ENCODE peak calls at places on chromosome X, in six cellular contexts. One of them, this sample, is unnamed. For H3K4me1, the result is how much of the 10 kb centered on the place peaks cover.

GRCh38 chrX:74284391-74284952 is 19.5 kb upstream of the ZCCHC13 start:
- DNase-seq in MM.1S: no peak
- DNase-seq in fibroblast of lung: no peak
- DNase-seq in mesendoderm: no peak
- DNase-seq in GM23248: no peak
- DNase-seq in neural progenitor cell: no peak
- DNase-seq in this sample: no peak

GRCh38 chrX:105173071-105173470 is 47.4 kb downstream of the TEX13A start:
- DNase-seq in MM.1S: no peak
- DNase-seq in fibroblast of lung: no peak
- DNase-seq in mesendoderm: no peak
- DNase-seq in GM23248: no peak
- DNase-seq in neural progenitor cell: no peak
- DNase-seq in this sample: no peak

GRCh38 chrX:123833387-123833786 is 26.5 kb upstream of the XIAP start:
- DNase-seq in MM.1S: peak
- DNase-seq in fibroblast of lung: peak
- DNase-seq in mesendoderm: peak
- DNase-seq in GM23248: peak
- DNase-seq in neural progenitor cell: peak
- DNase-seq in this sample: peak

GRCh38 chrX:139739138-139739537 is 31.2 kb upstream of the MCF2 start:
- DNase-seq in MM.1S: peak
- DNase-seq in fibroblast of lung: peak
- DNase-seq in mesendoderm: no peak
- DNase-seq in GM23248: peak
- DNase-seq in neural progenitor cell: no peak
- DNase-seq in this sample: no peak

GRCh38 chrX:129496625-129497024 is 26.7 kb downstream of the SMARCA1 start:
- DNase-seq in MM.1S: no peak
- DNase-seq in fibroblast of lung: peak
- DNase-seq in mesendoderm: no peak
- DNase-seq in GM23248: peak
- DNase-seq in neural progenitor cell: no peak
- DNase-seq in this sample: no peak

GRCh38 chrX:5595570-5595969 is 633.1 kb downstream of the NLGN4X start:
- DNase-seq in MM.1S: no peak
- DNase-seq in fibroblast of lung: no peak
- DNase-seq in mesendoderm: no peak
- DNase-seq in GM23248: no peak
- DNase-seq in neural progenitor cell: no peak
- DNase-seq in this sample: no peak

GRCh38 chrX:100625985-100626491 is 10.6 kb downstream of the TSPAN6 start:
- DNase-seq in MM.1S: peak
- DNase-seq in fibroblast of lung: peak
- DNase-seq in mesendoderm: no peak
- DNase-seq in GM23248: no peak
- DNase-seq in neural progenitor cell: no peak
- DNase-seq in this sample: no peak

GRCh38 chrX:118823263-118824172 is at the start of gene ZCCHC12:
- DNase-seq in MM.1S: peak
- DNase-seq in fibroblast of lung: peak
- DNase-seq in mesendoderm: peak
- DNase-seq in GM23248: peak
- DNase-seq in neural progenitor cell: peak
- DNase-seq in this sample: no peak

GRCh38 chrX:9682456-9682855 is 83.2 kb downstream of the GPR143 start:
- DNase-seq in MM.1S: no peak
- DNase-seq in fibroblast of lung: peak
- DNase-seq in mesendoderm: peak
- DNase-seq in GM23248: no peak
- DNase-seq in neural progenitor cell: peak
- DNase-seq in this sample: no peak

GRCh38 chrX:139831689-139832456 is 101.0 kb downstream of the ATP11C start:
- DNase-seq in MM.1S: peak
- DNase-seq in fibroblast of lung: peak
- DNase-seq in mesendoderm: peak
- DNase-seq in GM23248: peak
- DNase-seq in neural progenitor cell: peak
- DNase-seq in this sample: no peak

GRCh38 chrX:105653891-105654290 is 168.4 kb upstream of the NRK start:
- DNase-seq in MM.1S: no peak
- DNase-seq in fibroblast of lung: peak
- DNase-seq in mesendoderm: no peak
- DNase-seq in GM23248: no peak
- DNase-seq in neural progenitor cell: no peak
- DNase-seq in this sample: no peak

GRCh38 chrX:21355831-21356230 is 18.4 kb upstream of the CNKSR2 start:
- DNase-seq in MM.1S: no peak
- DNase-seq in fibroblast of lung: no peak
- DNase-seq in mesendoderm: no peak
- DNase-seq in GM23248: no peak
- DNase-seq in neural progenitor cell: no peak
- DNase-seq in this sample: no peak

GRCh38 chrX:139170526-139171173 is 359.9 kb upstream of the F9 start:
- DNase-seq in MM.1S: no peak
- DNase-seq in fibroblast of lung: no peak
- DNase-seq in mesendoderm: no peak
- DNase-seq in GM23248: no peak
- DNase-seq in neural progenitor cell: no peak
- DNase-seq in this sample: no peak

GRCh38 chrX:20217279-20217678 is 49.4 kb downstream of the RPS6KA3 start:
- DNase-seq in MM.1S: no peak
- DNase-seq in fibroblast of lung: peak
- DNase-seq in mesendoderm: no peak
- DNase-seq in GM23248: peak
- DNase-seq in neural progenitor cell: no peak
- DNase-seq in this sample: no peak

GRCh38 chrX:70033348-70033747 is 16.4 kb downstream of the AWAT2 start:
- DNase-seq in MM.1S: no peak
- DNase-seq in fibroblast of lung: no peak
- DNase-seq in mesendoderm: peak
- DNase-seq in GM23248: peak
- DNase-seq in neural progenitor cell: peak
- DNase-seq in this sample: peak

GRCh38 chrX:10028283-10029104 is 61.3 kb downstream of the CLDN34 start:
- DNase-seq in MM.1S: peak
- DNase-seq in fibroblast of lung: no peak
- DNase-seq in mesendoderm: no peak
- DNase-seq in GM23248: no peak
- DNase-seq in neural progenitor cell: no peak
- DNase-seq in this sample: no peak

GRCh38 chrX:101658661-101659477 is 781 bp downstream of the ARMCX2 start:
- DNase-seq in MM.1S: peak
- DNase-seq in fibroblast of lung: peak
- DNase-seq in mesendoderm: peak
- DNase-seq in GM23248: peak
- DNase-seq in neural progenitor cell: peak
- DNase-seq in this sample: no peak

GRCh38 chrX:140572724-140573123 is 67.9 kb upstream of the SOX3 start:
- DNase-seq in MM.1S: peak
- DNase-seq in fibroblast of lung: peak
- DNase-seq in mesendoderm: peak
- DNase-seq in GM23248: peak
- DNase-seq in neural progenitor cell: peak
- DNase-seq in this sample: peak

GRCh38 chrX:2384486-2384885 is 116.3 kb downstream of the DHRSX start:
- DNase-seq in MM.1S: no peak
- DNase-seq in fibroblast of lung: no peak
- DNase-seq in mesendoderm: no peak
- DNase-seq in GM23248: no peak
- DNase-seq in neural progenitor cell: no peak
- DNase-seq in this sample: no peak

GRCh38 chrX:48520976-48521352 is 644 bp upstream of the EBP start:
- DNase-seq in MM.1S: no peak
- DNase-seq in fibroblast of lung: no peak
- DNase-seq in mesendoderm: peak
- DNase-seq in GM23248: no peak
- DNase-seq in neural progenitor cell: no peak
- DNase-seq in this sample: no peak

GRCh38 chrX:136209016-136209738 is 42.0 kb downstream of the MAP7D3 start:
- DNase-seq in MM.1S: peak
- DNase-seq in fibroblast of lung: peak
- DNase-seq in mesendoderm: peak
- DNase-seq in GM23248: peak
- DNase-seq in neural progenitor cell: peak
- DNase-seq in this sample: peak

GRCh38 chrX:69152398-69152797 is 12.9 kb downstream of the PJA1 start:
- DNase-seq in MM.1S: no peak
- DNase-seq in fibroblast of lung: no peak
- DNase-seq in mesendoderm: no peak
- DNase-seq in GM23248: peak
- DNase-seq in neural progenitor cell: no peak
- DNase-seq in this sample: no peak

GRCh38 chrX:85244411-85245210 is 820 bp downstream of the ZNF711 start:
- DNase-seq in MM.1S: no peak
- DNase-seq in fibroblast of lung: peak
- DNase-seq in mesendoderm: peak
- DNase-seq in GM23248: peak
- DNase-seq in neural progenitor cell: peak
- DNase-seq in this sample: peak

GRCh38 chrX:13888284-13888683 is 71.4 kb upstream of the GPM6B start:
- DNase-seq in MM.1S: no peak
- DNase-seq in fibroblast of lung: no peak
- DNase-seq in mesendoderm: no peak
- DNase-seq in GM23248: no peak
- DNase-seq in neural progenitor cell: no peak
- DNase-seq in this sample: no peak

GRCh38 chrX:15680401-15680800 is 15.8 kb upstream of the CLTRN start:
- DNase-seq in MM.1S: no peak
- DNase-seq in fibroblast of lung: peak
- DNase-seq in mesendoderm: peak
- DNase-seq in GM23248: peak
- DNase-seq in neural progenitor cell: no peak
- DNase-seq in this sample: no peak

GRCh38 chrX:10926906-10927305 is 184.2 kb upstream of the HCCS start:
- DNase-seq in MM.1S: no peak
- DNase-seq in fibroblast of lung: peak
- DNase-seq in mesendoderm: no peak
- DNase-seq in GM23248: no peak
- DNase-seq in neural progenitor cell: no peak
- DNase-seq in this sample: no peak

DNA sequence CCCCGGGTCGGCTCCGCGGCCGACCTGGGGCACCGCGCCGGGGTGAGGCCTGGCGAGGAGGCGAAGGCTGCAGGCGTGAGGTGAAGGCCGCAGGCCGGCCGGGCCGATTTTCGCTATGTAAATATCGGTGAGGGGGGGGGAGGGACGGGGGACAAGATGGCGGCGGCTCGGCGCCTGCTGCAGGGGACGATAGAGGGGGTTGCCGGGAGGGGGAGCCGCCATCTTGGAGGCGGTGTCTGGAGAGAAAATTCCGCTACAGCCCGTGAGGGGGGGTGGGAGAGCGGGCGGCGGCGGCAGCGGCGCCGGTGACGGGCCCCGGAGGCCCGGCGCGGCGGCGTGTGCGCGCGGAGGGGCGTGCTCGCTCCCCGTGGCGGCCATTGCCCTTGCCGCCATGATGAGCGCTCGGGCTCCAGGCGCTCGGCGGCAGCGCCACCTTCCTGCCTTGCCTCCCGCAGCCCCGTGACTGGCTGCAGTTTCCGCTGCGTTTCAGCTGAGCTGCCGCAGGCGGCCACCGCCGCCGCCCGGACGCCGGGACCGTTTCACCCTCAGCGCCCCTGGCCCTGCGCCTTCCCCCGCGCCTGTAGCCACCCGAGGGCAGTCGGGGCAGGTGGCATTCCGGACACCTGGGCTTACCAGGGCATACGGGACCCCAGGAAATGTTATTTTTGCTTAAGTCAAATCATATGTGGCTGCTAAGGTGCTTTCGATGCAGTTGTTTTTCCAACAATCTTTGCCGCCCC is 692 bp downstream of the ZFX start:
- DNase-seq in MM.1S: peak
- DNase-seq in fibroblast of lung: peak
- DNase-seq in mesendoderm: peak
- DNase-seq in GM23248: peak
- DNase-seq in neural progenitor cell: peak
- DNase-seq in this sample: peak
- H3K4me1 ChIP-seq in MM.1S: under half
- H3K4me1 ChIP-seq in fibroblast of lung: under half
- H3K4me1 ChIP-seq in mesendoderm: under half
- H3K4me1 ChIP-seq in GM23248: half or more
- H3K4me1 ChIP-seq in neural progenitor cell: half or more
- H3K4me1 ChIP-seq in this sample: under half

DNA sequence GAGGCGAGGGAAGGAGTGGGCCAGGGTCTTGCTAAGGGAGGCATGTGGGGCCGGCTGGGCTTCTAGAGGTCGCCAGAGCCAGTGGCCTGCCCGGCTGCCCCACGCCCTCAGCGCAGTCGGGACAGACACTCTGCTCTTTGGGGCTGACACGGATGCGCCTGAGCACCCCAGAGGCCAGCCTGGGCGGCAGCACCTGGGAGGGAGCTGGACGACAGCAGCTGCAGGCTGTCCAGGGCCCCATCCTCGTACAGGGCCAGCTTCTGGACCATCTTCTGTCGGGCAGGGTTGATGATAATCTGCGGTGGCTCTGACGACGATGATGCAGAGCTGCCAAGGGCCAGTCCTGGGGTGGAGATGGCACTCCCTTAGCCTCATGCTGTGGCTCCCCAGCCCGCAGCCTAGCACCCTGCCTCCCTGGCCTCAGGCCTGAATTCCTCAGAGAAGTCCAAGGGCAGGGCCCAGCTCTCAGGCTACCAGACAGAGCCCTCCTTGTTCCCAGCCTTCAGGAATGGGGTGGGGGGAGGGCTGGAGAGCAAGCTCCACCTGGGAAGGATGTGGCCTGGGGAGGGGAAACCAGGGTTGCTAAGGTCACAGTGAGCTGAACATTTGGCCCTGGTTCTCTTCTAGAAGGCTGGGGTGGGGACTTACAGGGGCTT is 7.2 kb downstream of the IRAK1 start:
- DNase-seq in MM.1S: no peak
- DNase-seq in fibroblast of lung: peak
- DNase-seq in mesendoderm: peak
- DNase-seq in GM23248: no peak
- DNase-seq in neural progenitor cell: no peak
- DNase-seq in this sample: no peak
- H3K4me3 ChIP-seq in MM.1S: no peak
- H3K4me3 ChIP-seq in fibroblast of lung: no peak
- H3K4me3 ChIP-seq in mesendoderm: no peak
- H3K4me3 ChIP-seq in GM23248: no peak
- H3K4me3 ChIP-seq in neural progenitor cell: no peak
- H3K4me3 ChIP-seq in this sample: no peak

GRCh38 chrX:33183366-33183765 is 28.0 kb downstream of the DMD start:
- DNase-seq in MM.1S: peak
- DNase-seq in fibroblast of lung: peak
- DNase-seq in mesendoderm: peak
- DNase-seq in GM23248: no peak
- DNase-seq in neural progenitor cell: no peak
- DNase-seq in this sample: peak
- H3K9ac ChIP-seq in MM.1S: no peak
- H3K9ac ChIP-seq in fibroblast of lung: no peak
- H3K9ac ChIP-seq in mesendoderm: no peak
- H3K9ac ChIP-seq in GM23248: no peak
- H3K9ac ChIP-seq in neural progenitor cell: no peak
- H3K9ac ChIP-seq in this sample: peak

GRCh38 chrX:40087574-40088298 is 10.0 kb downstream of the BCOR start:
- DNase-seq in MM.1S: no peak
- DNase-seq in fibroblast of lung: no peak
- DNase-seq in mesendoderm: no peak
- DNase-seq in GM23248: no peak
- DNase-seq in neural progenitor cell: no peak
- DNase-seq in this sample: no peak
- H3K4me1 ChIP-seq in MM.1S: under half
- H3K4me1 ChIP-seq in fibroblast of lung: under half
- H3K4me1 ChIP-seq in mesendoderm: under half
- H3K4me1 ChIP-seq in GM23248: under half
- H3K4me1 ChIP-seq in neural progenitor cell: half or more
- H3K4me1 ChIP-seq in this sample: half or more